ENCODE peak calls at places on chromosomes 13 and 19, in five cellular contexts. X is heart right ventricle, S is heart left ventricle, Y is cardiac muscle cell, U is hepatocyte. K is an unnamed sample.

GRCh38 chr13:35695411-35695810 is 218.9 kb upstream of the MAB21L1 start:
- DNase-seq in X (no peak), S (no peak), Y (no peak), U (no peak), K (no peak)

GRCh38 chr19:43337737-43338136 is 15.7 kb upstream of the CD177 start:
- DNase-seq in X (no peak), S (no peak), Y (no peak), U (no peak), K (no peak)

GRCh38 chr19:47019431-47020041 is at the start of gene NPAS1:
- DNase-seq in X (no peak), S (no peak), Y (no peak), U (peak; percentile 19), K (no peak)

GRCh38 chr19:53977429-53977990 is 13.9 kb upstream of the CACNG6 start:
- DNase-seq in X (peak; percentile 90), S (peak; percentile 89), Y (peak; percentile 94), U (peak; percentile 89), K (peak; percentile 50)

GRCh38 chr13:33764716-33765115 is 53.2 kb upstream of the RFC3 start:
- DNase-seq in X (no peak), S (no peak), Y (no peak), U (no peak), K (no peak)

GRCh38 chr19:13689050-13689449 is 75.3 kb upstream of the MRI1 start:
- DNase-seq in X (no peak), S (no peak), Y (peak; percentile 41), U (no peak), K (no peak)

GRCh38 chr13:29805994-29806748 is 44.2 kb downstream of the UBL3 start:
- DNase-seq in X (no peak), S (no peak), Y (no peak), U (no peak), K (no peak)

GRCh38 chr13:52006491-52007245 is 4.6 kb downstream of the ATP7B start:
- DNase-seq in X (no peak), S (no peak), Y (no peak), U (no peak), K (no peak)

GRCh38 chr13:107031691-107032090 is 463.8 kb upstream of the ARGLU1 start:
- DNase-seq in X (no peak), S (no peak), Y (no peak), U (no peak), K (no peak)

GRCh38 chr13:32645854-32646253 is 59.6 kb downstream of the PDS5B start:
- DNase-seq in X (no peak), S (no peak), Y (no peak), U (no peak), K (no peak)

GRCh38 chr19:4052114-4052992 is 14.3 kb downstream of the ZBTB7A start:
- DNase-seq in X (no peak), S (peak; percentile 62), Y (peak; percentile 48), U (peak; percentile 87), K (no peak)

GRCh38 chr13:114016321-114017027 is 42.6 kb upstream of the C13orf46 start:
- DNase-seq in X (no peak), S (peak; percentile 21), Y (no peak), U (no peak), K (no peak)

GRCh38 chr13:106917673-106918652 is 350.0 kb upstream of the ARGLU1 start:
- DNase-seq in X (peak; percentile 77), S (peak; percentile 70), Y (peak; percentile 84), U (peak; percentile 89), K (peak; percentile 78)

GRCh38 chr19:57708641-57709354 is at the start of gene ZNF154:
- DNase-seq in X (peak; percentile 63), S (peak; percentile 53), Y (peak; percentile 86), U (peak; percentile 87), K (peak; percentile 18)

GRCh38 chr19:18649371-18650047 is 12.7 kb downstream of the KLHL26 start:
- DNase-seq in X (peak; percentile 83), S (peak; percentile 92), Y (peak; percentile 55), U (peak; percentile 39), K (peak; percentile 81)

GRCh38 chr19:52366414-52366824 is 3.3 kb upstream of the ZNF880 start:
- DNase-seq in X (no peak), S (no peak), Y (no peak), U (no peak), K (no peak)

GRCh38 chr13:37870895-37871550 is 1.5 kb upstream of the TRPC4 start:
- DNase-seq in X (no peak), S (no peak), Y (peak; percentile 76), U (no peak), K (no peak)

GRCh38 chr19:15463865-15464371 is 426 bp downstream of the RASAL3 start:
- DNase-seq in X (no peak), S (no peak), Y (no peak), U (no peak), K (no peak)

GRCh38 chr13:109879338-109879737 is 93.0 kb upstream of the IRS2 start:
- DNase-seq in X (no peak), S (peak; percentile 56), Y (no peak), U (no peak), K (no peak)

GRCh38 chr13:45554604-45555109 is 60.9 kb downstream of the ERICH6B start:
- DNase-seq in X (no peak), S (no peak), Y (no peak), U (no peak), K (no peak)
- H3K27me3 ChIP-seq in X (no peaks in the 10 kb centered on the region), S (no peaks in the 10 kb centered on the region), Y (no peaks in the 10 kb centered on the region), U (no peaks in the 10 kb centered on the region), K (no peaks in the 10 kb centered on the region)

DNA sequence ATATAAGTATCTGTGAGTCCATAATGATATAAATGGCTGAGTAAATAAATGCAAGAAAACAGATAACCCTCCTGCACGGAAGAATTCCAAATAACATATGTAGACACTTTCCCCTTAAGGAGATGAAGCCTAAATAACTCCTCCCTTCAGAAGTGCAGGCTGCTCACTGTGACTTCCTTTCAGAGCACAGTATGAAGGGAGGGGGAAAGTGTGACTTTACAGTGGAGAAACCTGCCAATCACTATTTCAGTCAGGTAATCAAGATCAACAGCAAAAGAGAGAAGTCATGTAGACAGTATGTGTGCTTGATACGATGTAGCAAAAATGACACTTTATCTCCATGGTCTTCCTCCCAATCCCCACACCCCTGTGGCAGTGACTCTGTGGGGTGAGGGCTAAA is 7.1 kb downstream of the GGACT start:
- DNase-seq in X (no peak), S (no peak), Y (no peak), U (no peak), K (no peak)
- TF ChIP-seq CTCF in X (no peak), S (no peak), Y (no peak), U (no peak), K (no peak)

GRCh38 chr13:111620586-111620985 is 300.1 kb downstream of the TEX29 start:
- DNase-seq in X (no peak), S (no peak), Y (no peak), U (no peak), K (no peak)
- H3K27ac ChIP-seq in X (no peak overlapping the region), S (no peak overlapping the region), Y (no peak overlapping the region), U (no peak overlapping the region), K (no peak overlapping the region)

DNA sequence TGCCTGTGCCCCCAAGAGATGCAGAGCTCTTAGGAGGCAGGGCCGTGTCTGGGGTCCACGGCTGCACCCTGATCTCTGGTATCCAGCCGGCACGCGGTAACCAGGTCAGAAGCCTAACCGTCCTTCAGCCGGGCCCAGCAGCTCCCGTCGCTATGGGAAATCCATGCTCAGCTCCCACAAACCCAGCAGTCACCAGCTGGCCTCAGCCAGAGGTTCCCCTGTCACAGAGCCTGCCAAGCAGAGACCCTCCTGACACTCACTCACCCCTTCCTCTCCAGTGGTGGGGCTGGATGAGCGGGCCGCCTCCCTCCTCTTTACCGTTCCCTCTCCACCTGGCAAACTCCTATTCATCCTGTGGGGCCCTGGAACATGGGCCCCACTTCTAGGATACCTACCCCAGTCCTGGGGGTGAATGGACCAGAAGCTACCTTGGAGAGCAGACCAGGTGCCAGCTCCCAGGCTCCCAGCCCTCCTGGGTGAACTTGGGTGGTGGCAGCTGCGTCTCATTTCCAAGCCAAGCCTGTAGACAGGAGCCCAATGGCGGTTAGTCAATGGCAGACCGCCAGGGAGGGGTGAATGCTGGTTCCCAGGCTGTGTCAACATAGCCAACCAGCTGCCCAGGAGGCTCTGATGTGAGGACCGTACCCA is 21.4 kb upstream of the TCF3 start:
- DNase-seq in X (no peak), S (no peak), Y (no peak), U (no peak), K (no peak)
- H3K27me3 ChIP-seq in X (peaks cover 89% of the 10 kb centered on the region), S (peaks cover 80% of the 10 kb centered on the region), Y (peaks cover 49% of the 10 kb centered on the region), U (peaks cover 67% of the 10 kb centered on the region), K (peaks cover 13% of the 10 kb centered on the region)

GRCh38 chr13:96000069-96000468 is 53.1 kb downstream of the UGGT2 start:
- DNase-seq in X (no peak), S (no peak), Y (no peak), U (no peak), K (no peak)

GRCh38 chr13:96003304-96003703 is 49.9 kb downstream of the UGGT2 start:
- DNase-seq in X (no peak), S (no peak), Y (peak; percentile 29), U (peak; percentile 12), K (no peak)
- TF ChIP-seq CTCF in X (no peak), S (no peak), Y (peak; percentile 19), U (peak; percentile 9), K (no peak)

GRCh38 chr13:50787316-50788195 is 55.9 kb downstream of the DLEU7 start:
- DNase-seq in X (no peak), S (no peak), Y (no peak), U (no peak), K (no peak)

GRCh38 chr13:50793026-50793425 is 50.5 kb downstream of the DLEU7 start:
- DNase-seq in X (no peak), S (no peak), Y (no peak), U (no peak), K (no peak)

GRCh38 chr13:50783940-50784339 is 59.6 kb downstream of the DLEU7 start:
- DNase-seq in X (no peak), S (no peak), Y (no peak), U (no peak), K (no peak)

GRCh38 chr13:50783066-50783465 is 60.4 kb downstream of the DLEU7 start:
- DNase-seq in X (no peak), S (no peak), Y (no peak), U (no peak), K (no peak)

DNA sequence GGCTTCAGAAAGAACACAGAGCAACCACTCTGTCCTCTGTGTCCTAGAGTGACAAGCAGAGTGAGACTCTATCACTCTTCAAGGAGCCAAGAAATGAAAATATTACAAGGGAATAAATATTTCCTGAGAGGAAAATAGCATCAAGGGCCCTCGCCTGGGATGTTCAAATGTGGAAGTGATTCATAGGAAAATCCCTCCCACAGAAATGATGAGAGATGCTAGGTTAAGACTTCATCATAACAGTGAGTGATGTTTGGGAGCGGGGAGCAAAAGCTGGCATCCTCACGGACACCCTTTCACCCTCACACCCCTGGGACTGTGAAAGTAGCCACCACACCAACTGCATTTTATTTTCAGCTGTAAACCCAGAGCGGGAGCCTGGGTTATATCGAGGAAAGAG is 54.9 kb downstream of the DLEU7 start:
- DNase-seq in X (no peak), S (no peak), Y (no peak), U (no peak), K (no peak)
- H3K27ac ChIP-seq in X (no peak overlapping the region), S (no peak overlapping the region), Y (no peak overlapping the region), U (no peak overlapping the region), K (no peak overlapping the region)

GRCh38 chr19:41238244-41238643 is 19.2 kb downstream of the AXL start:
- DNase-seq in X (no peak), S (no peak), Y (no peak), U (no peak), K (no peak)
- H3K27me3 ChIP-seq in X (no peaks in the 10 kb centered on the region), S (no peaks in the 10 kb centered on the region), Y (no peaks in the 10 kb centered on the region), U (no peaks in the 10 kb centered on the region), K (no peaks in the 10 kb centered on the region)

GRCh38 chr19:35903550-35904179 is 1.3 kb downstream of the HCST start:
- DNase-seq in X (peak; percentile 72), S (peak; percentile 84), Y (peak; percentile 73), U (peak; percentile 78), K (peak; percentile 67)
- TF ChIP-seq CTCF in X (no peak), S (no peak), Y (no peak), U (no peak), K (no peak)

K was measured in ovary.